ENCODE peak calls at places on chromosomes 7 and 10, in four cellular contexts. One of them, this sample, is unnamed.

GRCh38 chr7:114569160-114569559 is 154.5 kb downstream of the FOXP2 start:
- DNase-seq in A549: no peak
- DNase-seq in NB4: no peak
- DNase-seq in K562: no peak
- DNase-seq in this sample: no peak

GRCh38 chr10:118332948-118333710 is 9.0 kb downstream of the FAM204A start:
- DNase-seq in K562: peak
- DNase-seq in NB4: no peak
- DNase-seq in A549: no peak
- DNase-seq in this sample: peak

GRCh38 chr10:71916827-71917226 is 47.4 kb upstream of the CHST3 start:
- DNase-seq in A549: no peak
- DNase-seq in K562: no peak
- DNase-seq in NB4: no peak
- DNase-seq in this sample: no peak

GRCh38 chr7:140478361-140479061 is 794 bp downstream of the MKRN1 start:
- DNase-seq in A549: peak
- DNase-seq in K562: peak
- DNase-seq in NB4: peak
- DNase-seq in this sample: peak

GRCh38 chr7:28623105-28623730 is 210.9 kb downstream of the CREB5 start:
- DNase-seq in K562: no peak
- DNase-seq in A549: no peak
- DNase-seq in NB4: no peak
- DNase-seq in this sample: no peak

GRCh38 chr10:38054361-38054797 is 39.8 kb upstream of the ZNF37A start:
- DNase-seq in A549: no peak
- DNase-seq in K562: no peak
- DNase-seq in NB4: peak
- DNase-seq in this sample: no peak

GRCh38 chr10:36634916-36635315 is 490.5 kb upstream of the ANKRD30A start:
- DNase-seq in A549: no peak
- DNase-seq in NB4: no peak
- DNase-seq in K562: no peak
- DNase-seq in this sample: peak

GRCh38 chr7:34841326-34841725 is 183.3 kb downstream of the NPSR1 start:
- DNase-seq in NB4: no peak
- DNase-seq in K562: no peak
- DNase-seq in A549: no peak
- DNase-seq in this sample: no peak

GRCh38 chr10:83680470-83680891 is 458.8 kb upstream of the GHITM start:
- DNase-seq in A549: no peak
- DNase-seq in K562: no peak
- DNase-seq in NB4: no peak
- DNase-seq in this sample: no peak

GRCh38 chr10:17802966-17803365 is 6.2 kb upstream of the MRC1 start:
- DNase-seq in NB4: no peak
- DNase-seq in K562: no peak
- DNase-seq in A549: no peak
- DNase-seq in this sample: peak

GRCh38 chr7:22425361-22425760 is 68.4 kb upstream of the RAPGEF5 start:
- DNase-seq in A549: no peak
- DNase-seq in K562: no peak
- DNase-seq in NB4: no peak
- DNase-seq in this sample: no peak

GRCh38 chr10:103598654-103599115 is 105.2 kb downstream of the NEURL1 start:
- DNase-seq in A549: peak
- DNase-seq in NB4: peak
- DNase-seq in K562: peak
- DNase-seq in this sample: peak

GRCh38 chr7:5375925-5376324 is 47.7 kb downstream of the TNRC18 start:
- DNase-seq in K562: no peak
- DNase-seq in A549: no peak
- DNase-seq in NB4: peak
- DNase-seq in this sample: no peak

GRCh38 chr7:25389489-25390106 is 161.3 kb upstream of the NPVF start:
- DNase-seq in NB4: peak
- DNase-seq in K562: peak
- DNase-seq in A549: peak
- DNase-seq in this sample: peak

GRCh38 chr10:74924251-74924954 is 98.0 kb downstream of the KAT6B start:
- DNase-seq in K562: no peak
- DNase-seq in A549: no peak
- DNase-seq in NB4: peak
- DNase-seq in this sample: peak

GRCh38 chr10:110502072-110502845 is 4.6 kb downstream of the DUSP5 start:
- DNase-seq in A549: no peak
- DNase-seq in K562: no peak
- DNase-seq in NB4: no peak
- DNase-seq in this sample: no peak
- TF ChIP-seq MYC in A549: no peak
- TF ChIP-seq MYC in K562: no peak
- TF ChIP-seq MYC in NB4: no peak
- TF ChIP-seq MYC in this sample: no peak

DNA sequence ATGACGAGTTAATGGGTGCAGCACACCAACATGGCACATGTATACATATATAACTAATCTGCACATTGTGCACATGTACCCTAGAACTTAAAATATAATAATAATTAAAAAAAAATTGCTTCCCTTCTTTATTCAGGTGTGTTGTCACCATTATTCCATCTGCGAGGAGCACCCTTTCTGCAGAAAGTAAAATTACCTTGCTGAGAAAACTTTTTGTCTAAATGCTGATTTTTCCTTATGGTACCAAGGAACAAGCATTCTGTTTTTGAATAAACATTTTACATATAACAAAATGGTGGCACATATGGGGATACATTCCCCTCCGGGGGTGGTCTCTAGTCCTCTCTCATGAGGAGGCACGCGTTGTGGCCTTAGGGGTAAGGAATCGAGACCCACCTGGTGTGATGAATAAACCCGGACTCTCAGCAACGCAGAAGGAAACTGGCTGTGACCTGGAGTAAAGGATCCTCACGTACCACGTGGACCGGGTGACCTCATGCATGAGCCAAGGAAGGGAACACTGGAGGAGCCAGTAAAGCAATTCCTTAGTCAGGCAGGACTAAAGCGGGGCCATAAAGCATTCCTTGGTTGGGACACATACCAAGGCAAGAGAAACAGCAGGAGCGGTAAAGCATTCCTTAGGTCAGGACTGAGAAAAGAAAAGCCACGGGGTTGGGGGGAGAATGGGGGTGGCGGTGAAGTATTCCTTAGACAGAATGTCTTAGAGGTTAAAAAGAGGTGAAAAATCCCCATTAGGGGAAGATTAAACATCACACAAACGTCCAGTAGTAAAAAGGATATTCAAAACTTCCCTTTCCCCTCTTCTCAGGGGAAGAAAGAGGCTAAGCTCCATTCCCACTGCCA is 20.8 kb upstream of the OPTN start:
- DNase-seq in NB4: no peak
- DNase-seq in K562: no peak
- DNase-seq in A549: no peak
- DNase-seq in this sample: no peak
- TF ChIP-seq MYC in NB4: no peak
- TF ChIP-seq MYC in K562: no peak
- TF ChIP-seq MYC in A549: no peak
- TF ChIP-seq MYC in this sample: no peak

GRCh38 chr7:37220664-37221063 is 228.0 kb downstream of the ELMO1 start:
- DNase-seq in A549: no peak
- DNase-seq in K562: no peak
- DNase-seq in NB4: peak
- DNase-seq in this sample: no peak

GRCh38 chr7:37229381-37229780 is 219.3 kb downstream of the ELMO1 start:
- DNase-seq in K562: no peak
- DNase-seq in NB4: no peak
- DNase-seq in A549: no peak
- DNase-seq in this sample: no peak

GRCh38 chr7:37224746-37225145 is 223.9 kb downstream of the ELMO1 start:
- DNase-seq in K562: no peak
- DNase-seq in A549: no peak
- DNase-seq in NB4: no peak
- DNase-seq in this sample: no peak

GRCh38 chr7:37230221-37230620 is 218.4 kb downstream of the ELMO1 start:
- DNase-seq in K562: no peak
- DNase-seq in A549: no peak
- DNase-seq in NB4: peak
- DNase-seq in this sample: no peak

DNA sequence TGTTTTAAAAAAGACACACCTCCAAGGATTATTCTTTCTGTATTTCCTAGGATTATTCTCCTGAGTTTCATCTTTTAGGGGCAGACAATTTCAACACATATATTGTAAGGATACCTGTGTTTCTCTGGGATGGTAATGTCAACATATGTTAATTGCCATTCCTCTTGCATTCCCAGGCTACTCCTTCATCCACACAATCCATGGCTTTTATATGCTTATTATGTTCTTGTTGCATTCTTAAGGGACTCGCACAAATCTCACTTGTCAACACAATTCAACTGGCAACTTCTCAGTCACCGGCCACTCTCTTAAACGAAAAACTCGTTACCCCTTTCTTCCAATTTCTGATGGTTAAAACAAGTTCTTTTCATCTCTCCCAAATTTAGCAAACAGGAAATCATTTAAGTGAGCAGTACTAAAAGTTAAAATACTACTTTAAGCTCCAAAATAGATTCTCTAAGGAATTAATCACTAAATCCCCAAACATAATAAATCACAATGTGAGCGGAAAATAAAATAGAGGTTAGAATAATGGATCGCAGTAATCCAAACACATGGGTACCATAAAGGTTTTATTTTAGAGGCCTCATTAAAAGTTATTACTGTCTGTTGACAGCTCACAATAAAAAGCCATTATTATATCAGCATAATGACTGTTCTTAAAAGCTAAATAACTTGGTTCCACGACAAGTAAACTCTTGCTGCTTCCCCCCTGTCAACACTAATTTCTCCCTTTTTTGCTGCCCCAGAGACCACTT is 223.2 kb downstream of the ELMO1 start:
- DNase-seq in A549: no peak
- DNase-seq in NB4: no peak
- DNase-seq in K562: no peak
- DNase-seq in this sample: no peak
- TF ChIP-seq MYC in A549: no peak
- TF ChIP-seq MYC in NB4: no peak
- TF ChIP-seq MYC in K562: no peak
- TF ChIP-seq MYC in this sample: no peak

GRCh38 chr7:2037301-2037804 is 195.4 kb downstream of the MAD1L1 start:
- DNase-seq in NB4: no peak
- DNase-seq in K562: no peak
- DNase-seq in A549: no peak
- DNase-seq in this sample: no peak

GRCh38 chr7:2034291-2035201 is 198.2 kb downstream of the MAD1L1 start:
- DNase-seq in K562: no peak
- DNase-seq in NB4: no peak
- DNase-seq in A549: no peak
- DNase-seq in this sample: no peak

GRCh38 chr7:2038876-2039728 is 193.6 kb downstream of the MAD1L1 start:
- DNase-seq in NB4: no peak
- DNase-seq in K562: no peak
- DNase-seq in A549: no peak
- DNase-seq in this sample: no peak

GRCh38 chr7:2037805-2038635 is 194.7 kb downstream of the MAD1L1 start:
- DNase-seq in NB4: no peak
- DNase-seq in A549: no peak
- DNase-seq in K562: peak
- DNase-seq in this sample: peak

GRCh38 chr7:2036786-2037185 is 196.0 kb downstream of the MAD1L1 start:
- DNase-seq in K562: no peak
- DNase-seq in A549: no peak
- DNase-seq in NB4: no peak
- DNase-seq in this sample: no peak
- TF ChIP-seq MYC in K562: no peak
- TF ChIP-seq MYC in A549: no peak
- TF ChIP-seq MYC in NB4: no peak
- TF ChIP-seq MYC in this sample: no peak

DNA sequence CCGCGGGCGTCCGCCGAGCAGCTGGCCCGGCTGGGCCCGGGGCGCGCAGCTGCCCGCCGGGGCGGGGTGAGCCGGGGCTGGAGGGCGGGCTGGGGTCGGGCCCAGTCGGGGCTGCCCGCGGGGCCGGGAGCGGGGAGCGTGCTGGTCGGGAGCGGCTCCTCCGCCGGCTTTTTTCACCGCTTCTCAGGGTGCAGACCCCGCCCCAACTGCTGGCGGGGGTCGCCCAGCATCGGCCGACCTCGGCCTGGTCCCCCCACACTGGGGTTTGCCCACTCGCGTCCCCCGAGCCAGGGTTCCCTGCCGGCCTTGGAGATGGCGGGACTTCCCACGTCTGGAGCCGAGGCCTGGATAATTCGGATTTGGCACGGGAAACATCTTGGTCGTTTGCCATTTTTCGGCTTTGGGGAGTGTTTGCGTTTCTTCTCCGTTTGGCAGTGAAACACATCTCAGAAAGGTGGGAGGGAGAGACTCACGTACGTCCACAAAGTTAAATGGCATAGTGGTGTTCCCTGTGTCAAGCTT is 432 bp downstream of the TMEM248 start:
- DNase-seq in K562: peak
- DNase-seq in NB4: peak
- DNase-seq in A549: no peak
- DNase-seq in this sample: no peak
- TF ChIP-seq MYC in K562: no peak
- TF ChIP-seq MYC in NB4: no peak
- TF ChIP-seq MYC in A549: no peak
- TF ChIP-seq MYC in this sample: no peak

GRCh38 chr10:114577133-114577532 is 80.9 kb downstream of the ABLIM1 start:
- DNase-seq in NB4: no peak
- DNase-seq in A549: no peak
- DNase-seq in K562: no peak
- DNase-seq in this sample: peak
- TF ChIP-seq MYC in NB4: no peak
- TF ChIP-seq MYC in A549: no peak
- TF ChIP-seq MYC in K562: no peak
- TF ChIP-seq MYC in this sample: no peak

This sample was measured in endothelial cell of umbilical vein.